ENCODE peak calls at places on chromosomes 16 and 17, in nine cellular contexts. F is A549, D is K562, G is tibial nerve, J is HepG2, O is upper lobe of left lung, T is H1, Z is ovary, P is SK-N-SH. U is an unnamed sample.

GRCh38 chr16:87382023-87382785 is 1.4 kb downstream of the FBXO31 start:
- DNase-seq in F (no peak), D (no peak), G (no peak), J (peak; percentile 100), O (no peak), T (no peak), Z (no peak), P (no peak), U (no peak)

GRCh38 chr17:40611840-40612509 is 35.6 kb downstream of the SMARCE1 start:
- DNase-seq in F (no peak), D (no peak), G (no peak), J (no peak), O (no peak), T (no peak), Z (no peak), P (no peak), U (no peak)

GRCh38 chr17:39177256-39177655 is 11.3 kb upstream of the ARL5C start:
- DNase-seq in F (no peak), D (peak; percentile 20), G (no peak), J (no peak), O (peak; percentile 33), T (peak; percentile 89), Z (no peak), P (peak; percentile 59), U (no peak)

GRCh38 chr16:58960034-58960433 is 225.9 kb upstream of the GOT2 start:
- DNase-seq in F (no peak), D (no peak), G (no peak), J (no peak), O (no peak), T (no peak), Z (no peak), P (no peak), U (no peak)

GRCh38 chr16:67431077-67431804 is at the start of gene HSD11B2:
- DNase-seq in F (peak; percentile 50), D (peak; percentile 66), G (no peak), J (no peak), O (peak; percentile 93), T (peak; percentile 78), Z (peak; percentile 63), P (peak; percentile 93), U (no peak)

GRCh38 chr17:82058230-82058854 is 6.6 kb downstream of the GPS1 start:
- DNase-seq in F (no peak), D (no peak), G (no peak), J (no peak), O (peak; percentile 67), T (no peak), Z (no peak), P (no peak), U (no peak)

GRCh38 chr16:66081967-66082366 is 284.5 kb upstream of the CDH5 start:
- DNase-seq in F (peak; percentile 3), D (peak; percentile 1), G (no peak), J (peak; percentile 18), O (no peak), T (no peak), Z (no peak), P (no peak), U (no peak)

GRCh38 chr17:1783271-1783670 is 21.4 kb downstream of the SERPINF1 start:
- DNase-seq in F (no peak), D (no peak), G (no peak), J (no peak), O (peak; percentile 88), T (no peak), Z (peak; percentile 71), P (no peak), U (no peak)

GRCh38 chr17:31869797-31870568 is 10.9 kb upstream of the COPRS start:
- DNase-seq in F (no peak), D (no peak), G (no peak), J (no peak), O (no peak), T (no peak), Z (no peak), P (no peak), U (no peak)

GRCh38 chr16:12752159-12752558 is 51.5 kb downstream of the CPPED1 start:
- DNase-seq in F (no peak), D (no peak), G (no peak), J (no peak), O (no peak), T (no peak), Z (no peak), P (peak; percentile 32), U (no peak)

GRCh38 chr16:78745491-78746019 is 646.1 kb downstream of the WWOX start:
- DNase-seq in F (no peak), D (no peak), G (no peak), J (no peak), O (no peak), T (no peak), Z (no peak), P (no peak), U (no peak)

GRCh38 chr17:33202011-33202410 is 91.1 kb downstream of the ASIC2 start:
- DNase-seq in F (no peak), D (no peak), G (no peak), J (no peak), O (no peak), T (no peak), Z (no peak), P (no peak), U (no peak)

GRCh38 chr17:49510059-49510719 is 15.1 kb downstream of the NGFR start:
- DNase-seq in F (no peak), D (no peak), G (no peak), J (no peak), O (no peak), T (no peak), Z (no peak), P (no peak), U (peak; percentile 33)

GRCh38 chr17:37182786-37183185 is 193.0 kb upstream of the C17orf78 start:
- DNase-seq in F (no peak), D (no peak), G (no peak), J (no peak), O (no peak), T (no peak), Z (no peak), P (no peak), U (no peak)

GRCh38 chr16:12176051-12176450 is 199.5 kb downstream of the SNX29 start:
- DNase-seq in F (no peak), D (no peak), G (no peak), J (no peak), O (no peak), T (no peak), Z (no peak), P (no peak), U (no peak)

GRCh38 chr17:31486351-31487062 is 95.0 kb downstream of the RAB11FIP4 start:
- DNase-seq in F (no peak), D (no peak), G (no peak), J (no peak), O (no peak), T (no peak), Z (no peak), P (no peak), U (no peak)

GRCh38 chr16:30731411-30731810 is 16.8 kb upstream of the PHKG2 start:
- DNase-seq in F (no peak), D (no peak), G (no peak), J (no peak), O (no peak), T (no peak), Z (no peak), P (no peak), U (no peak)

GRCh38 chr16:64365448-64365858 is 756.4 kb downstream of the CDH11 start:
- DNase-seq in F (no peak), D (no peak), G (no peak), J (no peak), O (no peak), T (no peak), Z (no peak), P (no peak), U (no peak)

GRCh38 chr16:1669698-1670097 is 8.4 kb upstream of the JPT2 start:
- DNase-seq in F (no peak), D (no peak), G (no peak), J (no peak), O (no peak), T (no peak), Z (no peak), P (no peak), U (no peak)
- TF ChIP-seq EP300 in F (no peak), D (no peak), G (no peak), J (no peak), O (no peak), T (no peak), Z (no peak), P (no peak), U (no peak)

GRCh38 chr17:78378225-78379133 is at the start of gene PGS1:
- DNase-seq in F (peak; percentile 76), D (peak; percentile 86), G (peak; percentile 74), J (no peak), O (peak; percentile 97), T (peak; percentile 90), Z (peak; percentile 82), P (peak; percentile 97), U (peak; percentile 94)
- TF ChIP-seq EP300 in F (no peak), D (peak; percentile 16), G (peak; percentile 77), J (peak; percentile 15), O (no peak), T (no peak), Z (no peak), P (no peak), U (no peak)

GRCh38 chr17:72476134-72476533 is 355.3 kb downstream of the SOX9 start:
- DNase-seq in F (no peak), D (no peak), G (no peak), J (no peak), O (no peak), T (peak; percentile 55), Z (no peak), P (no peak), U (no peak)

GRCh38 chr17:72474243-72474642 is 353.4 kb downstream of the SOX9 start:
- DNase-seq in F (no peak), D (no peak), G (no peak), J (no peak), O (no peak), T (no peak), Z (no peak), P (no peak), U (no peak)

GRCh38 chr17:72477529-72477928 is 356.7 kb downstream of the SOX9 start:
- DNase-seq in F (no peak), D (no peak), G (no peak), J (no peak), O (no peak), T (no peak), Z (no peak), P (no peak), U (no peak)

GRCh38 chr17:72474740-72475477 is 354.1 kb downstream of the SOX9 start:
- DNase-seq in F (no peak), D (no peak), G (no peak), J (no peak), O (no peak), T (no peak), Z (no peak), P (peak; percentile 49), U (no peak)

DNA sequence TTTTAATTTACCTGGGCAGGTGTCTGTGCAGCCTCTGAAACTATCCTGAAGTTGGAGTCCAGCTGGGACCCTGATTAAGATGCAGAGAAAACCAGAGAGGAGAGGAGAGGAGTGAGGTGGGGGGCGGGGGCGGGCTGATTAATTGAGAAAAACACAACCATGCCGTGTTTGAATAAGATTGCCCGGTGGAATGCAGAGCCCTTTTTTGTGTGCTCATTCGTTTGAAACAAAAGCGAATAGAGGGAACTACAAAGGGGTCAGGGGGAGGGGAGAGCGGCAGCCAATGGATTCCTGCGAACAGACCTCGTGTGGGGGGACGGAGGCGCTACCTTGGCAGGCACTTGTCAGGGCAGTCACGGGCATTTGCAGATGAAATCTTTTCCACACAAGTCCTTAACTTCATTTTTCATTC is 355.8 kb downstream of the SOX9 start:
- DNase-seq in F (no peak), D (no peak), G (no peak), J (no peak), O (no peak), T (peak; percentile 68), Z (no peak), P (no peak), U (no peak)
- TF ChIP-seq EP300 in F (no peak), D (no peak), G (no peak), J (no peak), O (no peak), T (no peak), Z (no peak), P (no peak), U (no peak)

GRCh38 chr17:11880714-11881113 is 116.6 kb downstream of the ZNF18 start:
- DNase-seq in F (peak; percentile 33), D (peak; percentile 42), G (no peak), J (peak; percentile 52), O (no peak), T (no peak), Z (no peak), P (peak; percentile 22), U (no peak)
- TF ChIP-seq EP300 in F (no peak), D (no peak), G (no peak), J (no peak), O (no peak), T (no peak), Z (no peak), P (no peak), U (no peak)

U was measured in suprapubic skin.